ENCODE peak calls at places on chromosomes 5 and 9, in eight cellular contexts. One of them, this sample, is unnamed.

GRCh38 chr9:130847306-130848217 is 12.5 kb downstream of the ABL1 start:
- DNase-seq in GM23248: peak; percentile 99
- DNase-seq in HTR-8/SVneo: no peak
- DNase-seq in fibroblast of villous mesenchyme: peak; percentile 98
- DNase-seq in PC-3: peak; percentile 91
- DNase-seq in smooth muscle cell of the brain vasculature: no peak
- DNase-seq in type B pancreatic cell: no peak
- DNase-seq in ureter: peak; percentile 75
- DNase-seq in this sample: peak; percentile 100

GRCh38 chr9:128636024-128636390 is 20.6 kb downstream of the DYNC2I2 start:
- DNase-seq in smooth muscle cell of the brain vasculature: no peak
- DNase-seq in ureter: no peak
- DNase-seq in PC-3: peak; percentile 74
- DNase-seq in HTR-8/SVneo: peak; percentile 44
- DNase-seq in type B pancreatic cell: no peak
- DNase-seq in fibroblast of villous mesenchyme: no peak
- DNase-seq in GM23248: peak; percentile 34
- DNase-seq in this sample: peak; percentile 29

GRCh38 chr9:91844170-91844569 is 105.9 kb downstream of the ROR2 start:
- DNase-seq in PC-3: no peak
- DNase-seq in smooth muscle cell of the brain vasculature: no peak
- DNase-seq in ureter: peak; percentile 63
- DNase-seq in type B pancreatic cell: peak; percentile 68
- DNase-seq in GM23248: peak; percentile 56
- DNase-seq in fibroblast of villous mesenchyme: no peak
- DNase-seq in HTR-8/SVneo: no peak
- DNase-seq in this sample: no peak

GRCh38 chr5:39284552-39284951 is 65.2 kb upstream of the FYB1 start:
- DNase-seq in smooth muscle cell of the brain vasculature: no peak
- DNase-seq in GM23248: no peak
- DNase-seq in fibroblast of villous mesenchyme: no peak
- DNase-seq in type B pancreatic cell: no peak
- DNase-seq in PC-3: peak; percentile 18
- DNase-seq in ureter: no peak
- DNase-seq in HTR-8/SVneo: no peak
- DNase-seq in this sample: no peak

GRCh38 chr5:57859626-57860025 is 377.0 kb upstream of the ACTBL2 start:
- DNase-seq in GM23248: no peak
- DNase-seq in ureter: no peak
- DNase-seq in fibroblast of villous mesenchyme: no peak
- DNase-seq in smooth muscle cell of the brain vasculature: no peak
- DNase-seq in HTR-8/SVneo: no peak
- DNase-seq in PC-3: no peak
- DNase-seq in type B pancreatic cell: no peak
- DNase-seq in this sample: no peak

GRCh38 chr5:75630875-75631274 is 19.6 kb downstream of the ANKDD1B start:
- DNase-seq in GM23248: no peak
- DNase-seq in PC-3: no peak
- DNase-seq in type B pancreatic cell: no peak
- DNase-seq in ureter: no peak
- DNase-seq in HTR-8/SVneo: no peak
- DNase-seq in smooth muscle cell of the brain vasculature: no peak
- DNase-seq in fibroblast of villous mesenchyme: no peak
- DNase-seq in this sample: no peak

GRCh38 chr5:145946112-145946861 is 9.9 kb downstream of the SH3RF2 start:
- DNase-seq in PC-3: peak; percentile 88
- DNase-seq in GM23248: peak; percentile 78
- DNase-seq in HTR-8/SVneo: peak; percentile 53
- DNase-seq in smooth muscle cell of the brain vasculature: no peak
- DNase-seq in fibroblast of villous mesenchyme: peak; percentile 32
- DNase-seq in type B pancreatic cell: no peak
- DNase-seq in ureter: no peak
- DNase-seq in this sample: peak; percentile 93

GRCh38 chr5:135481387-135481786 is 29.2 kb upstream of the TIFAB start:
- DNase-seq in HTR-8/SVneo: no peak
- DNase-seq in smooth muscle cell of the brain vasculature: no peak
- DNase-seq in PC-3: no peak
- DNase-seq in ureter: no peak
- DNase-seq in fibroblast of villous mesenchyme: no peak
- DNase-seq in GM23248: no peak
- DNase-seq in type B pancreatic cell: no peak
- DNase-seq in this sample: no peak

GRCh38 chr9:134738869-134739659 is 97.5 kb downstream of the COL5A1 start:
- DNase-seq in type B pancreatic cell: peak; percentile 86
- DNase-seq in GM23248: peak; percentile 76
- DNase-seq in ureter: peak; percentile 79
- DNase-seq in fibroblast of villous mesenchyme: peak; percentile 57
- DNase-seq in smooth muscle cell of the brain vasculature: peak; percentile 26
- DNase-seq in HTR-8/SVneo: peak; percentile 70
- DNase-seq in PC-3: peak; percentile 58
- DNase-seq in this sample: peak; percentile 62

GRCh38 chr5:179276838-179277395 is 68.3 kb downstream of the ADAMTS2 start:
- DNase-seq in HTR-8/SVneo: no peak
- DNase-seq in GM23248: no peak
- DNase-seq in PC-3: no peak
- DNase-seq in type B pancreatic cell: no peak
- DNase-seq in smooth muscle cell of the brain vasculature: no peak
- DNase-seq in ureter: no peak
- DNase-seq in fibroblast of villous mesenchyme: no peak
- DNase-seq in this sample: peak; percentile 33

GRCh38 chr9:99019523-99020331 is 76.0 kb downstream of the COL15A1 start:
- DNase-seq in smooth muscle cell of the brain vasculature: no peak
- DNase-seq in fibroblast of villous mesenchyme: peak; percentile 99
- DNase-seq in ureter: peak; percentile 33
- DNase-seq in HTR-8/SVneo: peak; percentile 57
- DNase-seq in type B pancreatic cell: no peak
- DNase-seq in PC-3: peak; percentile 85
- DNase-seq in GM23248: peak; percentile 95
- DNase-seq in this sample: peak; percentile 98

GRCh38 chr9:133783331-133783731 is 45.2 kb upstream of the SARDH start:
- DNase-seq in smooth muscle cell of the brain vasculature: no peak
- DNase-seq in type B pancreatic cell: no peak
- DNase-seq in fibroblast of villous mesenchyme: no peak
- DNase-seq in HTR-8/SVneo: no peak
- DNase-seq in ureter: no peak
- DNase-seq in PC-3: no peak
- DNase-seq in GM23248: no peak
- DNase-seq in this sample: no peak

GRCh38 chr9:126617003-126617739 is 3.4 kb downstream of the LMX1B start:
- DNase-seq in type B pancreatic cell: no peak
- DNase-seq in ureter: no peak
- DNase-seq in GM23248: no peak
- DNase-seq in smooth muscle cell of the brain vasculature: no peak
- DNase-seq in PC-3: no peak
- DNase-seq in HTR-8/SVneo: no peak
- DNase-seq in fibroblast of villous mesenchyme: no peak
- DNase-seq in this sample: no peak

GRCh38 chr5:59174248-59174844 is 591.5 kb downstream of the RAB3C start:
- DNase-seq in GM23248: peak; percentile 81
- DNase-seq in type B pancreatic cell: no peak
- DNase-seq in PC-3: peak; percentile 19
- DNase-seq in ureter: no peak
- DNase-seq in fibroblast of villous mesenchyme: peak; percentile 87
- DNase-seq in HTR-8/SVneo: peak; percentile 52
- DNase-seq in smooth muscle cell of the brain vasculature: peak; percentile 56
- DNase-seq in this sample: peak; percentile 78

GRCh38 chr9:129250786-129251185 is 72.7 kb upstream of the IER5L start:
- DNase-seq in GM23248: peak; percentile 30
- DNase-seq in PC-3: peak; percentile 13
- DNase-seq in type B pancreatic cell: no peak
- DNase-seq in ureter: no peak
- DNase-seq in smooth muscle cell of the brain vasculature: no peak
- DNase-seq in fibroblast of villous mesenchyme: peak; percentile 34
- DNase-seq in HTR-8/SVneo: no peak
- DNase-seq in this sample: peak; percentile 63

GRCh38 chr5:32283539-32284377 is 29.0 kb downstream of the MTMR12 start:
- DNase-seq in ureter: no peak
- DNase-seq in HTR-8/SVneo: no peak
- DNase-seq in type B pancreatic cell: no peak
- DNase-seq in GM23248: peak; percentile 85
- DNase-seq in PC-3: peak; percentile 28
- DNase-seq in fibroblast of villous mesenchyme: no peak
- DNase-seq in smooth muscle cell of the brain vasculature: no peak
- DNase-seq in this sample: peak; percentile 49

GRCh38 chr9:2838356-2838983 is 5.4 kb downstream of the PUM3 start:
- DNase-seq in fibroblast of villous mesenchyme: peak; percentile 57
- DNase-seq in HTR-8/SVneo: no peak
- DNase-seq in smooth muscle cell of the brain vasculature: no peak
- DNase-seq in type B pancreatic cell: no peak
- DNase-seq in ureter: no peak
- DNase-seq in GM23248: peak; percentile 43
- DNase-seq in PC-3: no peak
- DNase-seq in this sample: peak; percentile 18

GRCh38 chr9:94919376-94920098 is 193.0 kb downstream of the AOPEP start:
- DNase-seq in fibroblast of villous mesenchyme: peak; percentile 81
- DNase-seq in PC-3: peak; percentile 84
- DNase-seq in type B pancreatic cell: no peak
- DNase-seq in ureter: no peak
- DNase-seq in GM23248: peak; percentile 61
- DNase-seq in HTR-8/SVneo: no peak
- DNase-seq in smooth muscle cell of the brain vasculature: no peak
- DNase-seq in this sample: peak; percentile 82

GRCh38 chr5:171647043-171647899 is 138.3 kb upstream of the SMIM23 start:
- DNase-seq in type B pancreatic cell: no peak
- DNase-seq in PC-3: peak; percentile 76
- DNase-seq in smooth muscle cell of the brain vasculature: peak; percentile 33
- DNase-seq in ureter: no peak
- DNase-seq in fibroblast of villous mesenchyme: peak; percentile 25
- DNase-seq in GM23248: peak; percentile 42
- DNase-seq in HTR-8/SVneo: peak; percentile 83
- DNase-seq in this sample: peak; percentile 70

GRCh38 chr9:88775037-88775471 is 216.2 kb upstream of the S1PR3 start:
- DNase-seq in HTR-8/SVneo: no peak
- DNase-seq in type B pancreatic cell: no peak
- DNase-seq in GM23248: peak; percentile 94
- DNase-seq in ureter: no peak
- DNase-seq in fibroblast of villous mesenchyme: peak; percentile 97
- DNase-seq in PC-3: peak; percentile 88
- DNase-seq in smooth muscle cell of the brain vasculature: no peak
- DNase-seq in this sample: peak; percentile 95

GRCh38 chr9:111516061-111516465 is 8.9 kb upstream of the ZNF483 start:
- DNase-seq in GM23248: no peak
- DNase-seq in smooth muscle cell of the brain vasculature: no peak
- DNase-seq in ureter: no peak
- DNase-seq in type B pancreatic cell: no peak
- DNase-seq in HTR-8/SVneo: no peak
- DNase-seq in PC-3: peak; percentile 21
- DNase-seq in fibroblast of villous mesenchyme: peak; percentile 18
- DNase-seq in this sample: peak; percentile 53

GRCh38 chr9:94867842-94868312 is 141.4 kb downstream of the AOPEP start:
- DNase-seq in smooth muscle cell of the brain vasculature: peak; percentile 69
- DNase-seq in HTR-8/SVneo: peak; percentile 53
- DNase-seq in GM23248: peak; percentile 97
- DNase-seq in fibroblast of villous mesenchyme: peak; percentile 98
- DNase-seq in type B pancreatic cell: no peak
- DNase-seq in PC-3: peak; percentile 93
- DNase-seq in ureter: no peak
- DNase-seq in this sample: peak; percentile 97

GRCh38 chr9:137431416-137431931 is 8.3 kb downstream of the NOXA1 start:
- DNase-seq in fibroblast of villous mesenchyme: no peak
- DNase-seq in ureter: no peak
- DNase-seq in HTR-8/SVneo: no peak
- DNase-seq in type B pancreatic cell: no peak
- DNase-seq in PC-3: no peak
- DNase-seq in GM23248: no peak
- DNase-seq in smooth muscle cell of the brain vasculature: no peak
- DNase-seq in this sample: no peak

GRCh38 chr5:152811985-152812384 is 406.9 kb upstream of the NMUR2 start:
- DNase-seq in smooth muscle cell of the brain vasculature: no peak
- DNase-seq in HTR-8/SVneo: no peak
- DNase-seq in GM23248: no peak
- DNase-seq in fibroblast of villous mesenchyme: peak; percentile 1
- DNase-seq in PC-3: no peak
- DNase-seq in type B pancreatic cell: no peak
- DNase-seq in ureter: no peak
- DNase-seq in this sample: peak; percentile 0

GRCh38 chr9:122051401-122052346 is 41.4 kb downstream of the TTLL11 start:
- DNase-seq in smooth muscle cell of the brain vasculature: no peak
- DNase-seq in HTR-8/SVneo: no peak
- DNase-seq in fibroblast of villous mesenchyme: peak; percentile 25
- DNase-seq in type B pancreatic cell: no peak
- DNase-seq in ureter: no peak
- DNase-seq in GM23248: peak; percentile 86
- DNase-seq in PC-3: no peak
- DNase-seq in this sample: peak; percentile 84

GRCh38 chr9:133713960-133714495 is 24.1 kb downstream of the SARDH start:
- DNase-seq in ureter: no peak
- DNase-seq in PC-3: no peak
- DNase-seq in GM23248: no peak
- DNase-seq in smooth muscle cell of the brain vasculature: no peak
- DNase-seq in fibroblast of villous mesenchyme: no peak
- DNase-seq in type B pancreatic cell: no peak
- DNase-seq in HTR-8/SVneo: no peak
- DNase-seq in this sample: no peak

GRCh38 chr9:81789751-81790150 is 100.4 kb upstream of the TLE1 start:
- DNase-seq in GM23248: peak; percentile 67
- DNase-seq in smooth muscle cell of the brain vasculature: no peak
- DNase-seq in PC-3: no peak
- DNase-seq in type B pancreatic cell: no peak
- DNase-seq in ureter: no peak
- DNase-seq in HTR-8/SVneo: no peak
- DNase-seq in fibroblast of villous mesenchyme: peak; percentile 19
- DNase-seq in this sample: peak; percentile 75

GRCh38 chr9:3451956-3452355 is 73.8 kb downstream of the RFX3 start:
- DNase-seq in fibroblast of villous mesenchyme: no peak
- DNase-seq in smooth muscle cell of the brain vasculature: no peak
- DNase-seq in ureter: no peak
- DNase-seq in GM23248: no peak
- DNase-seq in HTR-8/SVneo: no peak
- DNase-seq in type B pancreatic cell: no peak
- DNase-seq in PC-3: no peak
- DNase-seq in this sample: no peak

GRCh38 chr9:134991808-134992754 is 74.4 kb upstream of the FCN1 start:
- DNase-seq in ureter: no peak
- DNase-seq in type B pancreatic cell: no peak
- DNase-seq in GM23248: no peak
- DNase-seq in PC-3: no peak
- DNase-seq in HTR-8/SVneo: no peak
- DNase-seq in fibroblast of villous mesenchyme: no peak
- DNase-seq in smooth muscle cell of the brain vasculature: no peak
- DNase-seq in this sample: no peak

GRCh38 chr5:74112372-74112875 is 486.4 kb downstream of the ARHGEF28 start:
- DNase-seq in PC-3: no peak
- DNase-seq in fibroblast of villous mesenchyme: no peak
- DNase-seq in ureter: no peak
- DNase-seq in smooth muscle cell of the brain vasculature: no peak
- DNase-seq in GM23248: no peak
- DNase-seq in HTR-8/SVneo: no peak
- DNase-seq in type B pancreatic cell: no peak
- DNase-seq in this sample: no peak

GRCh38 chr5:6432206-6432605 is 16.5 kb upstream of the UBE2QL1 start:
- DNase-seq in GM23248: no peak
- DNase-seq in HTR-8/SVneo: no peak
- DNase-seq in PC-3: no peak
- DNase-seq in smooth muscle cell of the brain vasculature: no peak
- DNase-seq in type B pancreatic cell: no peak
- DNase-seq in fibroblast of villous mesenchyme: no peak
- DNase-seq in ureter: no peak
- DNase-seq in this sample: no peak

GRCh38 chr5:151041577-151042268 is 21.3 kb downstream of the GPX3 start:
- DNase-seq in HTR-8/SVneo: no peak
- DNase-seq in fibroblast of villous mesenchyme: no peak
- DNase-seq in smooth muscle cell of the brain vasculature: no peak
- DNase-seq in GM23248: no peak
- DNase-seq in type B pancreatic cell: no peak
- DNase-seq in ureter: no peak
- DNase-seq in PC-3: no peak
- DNase-seq in this sample: no peak

GRCh38 chr9:69264526-69264925 is 60.5 kb upstream of the ENTREP1 start:
- DNase-seq in ureter: no peak
- DNase-seq in GM23248: peak; percentile 7
- DNase-seq in fibroblast of villous mesenchyme: no peak
- DNase-seq in PC-3: no peak
- DNase-seq in HTR-8/SVneo: no peak
- DNase-seq in type B pancreatic cell: no peak
- DNase-seq in smooth muscle cell of the brain vasculature: no peak
- DNase-seq in this sample: no peak

GRCh38 chr5:77282337-77283027 is 72.0 kb downstream of the PDE8B start:
- DNase-seq in fibroblast of villous mesenchyme: peak; percentile 71
- DNase-seq in PC-3: peak; percentile 75
- DNase-seq in GM23248: peak; percentile 89
- DNase-seq in smooth muscle cell of the brain vasculature: no peak
- DNase-seq in type B pancreatic cell: no peak
- DNase-seq in HTR-8/SVneo: peak; percentile 11
- DNase-seq in ureter: peak; percentile 50
- DNase-seq in this sample: peak; percentile 97